ENCODE peak calls at places on chromosomes 6 and 20, in five cellular contexts. W is BE2C, V is HCT116, N is transverse colon, Y is AG10803. B is an unnamed sample.

GRCh38 chr6:114167583-114168576 is 174.9 kb downstream of the HS3ST5 start:
- DNase-seq in W (no peak), Y (no peak), V (no peak), N (no peak), B (no peak)

GRCh38 chr20:36385503-36385902 is 79.4 kb downstream of the DLGAP4 start:
- DNase-seq in V (no peak), W (no peak), Y (no peak), N (no peak), B (no peak)

GRCh38 chr6:46635462-46635861 is 17.2 kb downstream of the CYP39A1 start:
- DNase-seq in W (no peak), N (no peak), V (no peak), Y (no peak), B (no peak)

GRCh38 chr6:164757451-164757850 is 552.0 kb downstream of the C6orf118 start:
- DNase-seq in Y (no peak), N (no peak), W (no peak), V (no peak), B (no peak)

GRCh38 chr20:17721802-17722486 is 22.2 kb downstream of the BANF2 start:
- DNase-seq in W (no peak), V (peak), N (peak), Y (no peak), B (peak)

GRCh38 chr6:109075934-109076333 is 18.7 kb downstream of the SESN1 start:
- DNase-seq in V (no peak), N (no peak), W (no peak), Y (peak), B (no peak)

GRCh38 chr6:158285321-158285960 is 26.8 kb upstream of the TULP4 start:
- DNase-seq in W (no peak), Y (peak), V (no peak), N (no peak), B (peak)

GRCh38 chr6:9699890-9700289 is 715.0 kb downstream of the TFAP2A start:
- DNase-seq in V (no peak), Y (peak), W (no peak), N (no peak), B (no peak)

GRCh38 chr6:125432968-125433367 is 131.2 kb upstream of the HDDC2 start:
- DNase-seq in N (no peak), Y (no peak), V (no peak), W (no peak), B (no peak)

GRCh38 chr6:30397697-30398096 is 52.7 kb downstream of the RPP21 start:
- DNase-seq in Y (no peak), V (no peak), W (no peak), N (no peak), B (no peak)
- TF ChIP-seq CTCF in Y (no peak), V (no peak), W (no peak), N (no peak), B (no peak)

GRCh38 chr6:25193865-25194679 is 85.1 kb upstream of the CARMIL1 start:
- DNase-seq in W (no peak), V (no peak), N (no peak), Y (peak), B (no peak)
- H3K4me3 ChIP-seq in W (no peak), V (no peak), N (no peak), Y (no peak), B (no peak)

GRCh38 chr20:58647162-58647813 is 3.8 kb upstream of the STX16 start:
- DNase-seq in W (no peak), V (no peak), N (no peak), Y (no peak), B (no peak)
- TF ChIP-seq CTCF in W (no peak), V (no peak), N (no peak), Y (no peak), B (no peak)

GRCh38 chr6:27672113-27672799 is 199.4 kb upstream of the ZNF184 start:
- DNase-seq in V (peak), W (peak), Y (peak), N (peak), B (peak)

GRCh38 chr6:27668442-27669275 is 195.8 kb upstream of the ZNF184 start:
- DNase-seq in N (peak), V (peak), W (peak), Y (peak), B (peak)

GRCh38 chr6:27669278-27669797 is 196.4 kb upstream of the ZNF184 start:
- DNase-seq in N (no peak), Y (no peak), V (no peak), W (no peak), B (no peak)

GRCh38 chr6:27667651-27668441 is 194.9 kb upstream of the ZNF184 start:
- DNase-seq in W (no peak), V (no peak), Y (no peak), N (no peak), B (no peak)

GRCh38 chr6:27669798-27670301 is 196.9 kb upstream of the ZNF184 start:
- DNase-seq in V (no peak), W (no peak), Y (no peak), N (no peak), B (no peak)
- H3K4me3 ChIP-seq in V (no peak), W (peak), Y (peak), N (no peak), B (no peak)

GRCh38 chr6:131250121-131250520 is 114.9 kb downstream of the AKAP7 start:
- DNase-seq in V (no peak), Y (peak), N (peak), W (no peak), B (peak)
- TF ChIP-seq CTCF in V (no peak), Y (no peak), N (no peak), W (no peak), B (peak)

GRCh38 chr6:169723991-169724553 is at the start of gene PHF10:
- DNase-seq in Y (peak), W (peak), V (no peak), N (peak), B (peak)

GRCh38 chr6:169726963-169727362 is 2.7 kb upstream of the PHF10 start:
- DNase-seq in W (no peak), N (no peak), Y (no peak), V (no peak), B (no peak)

GRCh38 chr6:169725270-169726048 is 1.2 kb upstream of the PHF10 start:
- DNase-seq in W (peak), N (peak), Y (peak), V (no peak), B (peak)

GRCh38 chr6:169724554-169725269 is 412 bp upstream of the PHF10 start:
- DNase-seq in W (peak), N (peak), V (no peak), Y (peak), B (no peak)

GRCh38 chr6:169726049-169726400 is 1.7 kb upstream of the PHF10 start:
- DNase-seq in N (no peak), Y (no peak), W (no peak), V (no peak), B (no peak)
- H3K4me3 ChIP-seq in N (no peak), Y (no peak), W (peak), V (no peak), B (no peak)

DNA sequence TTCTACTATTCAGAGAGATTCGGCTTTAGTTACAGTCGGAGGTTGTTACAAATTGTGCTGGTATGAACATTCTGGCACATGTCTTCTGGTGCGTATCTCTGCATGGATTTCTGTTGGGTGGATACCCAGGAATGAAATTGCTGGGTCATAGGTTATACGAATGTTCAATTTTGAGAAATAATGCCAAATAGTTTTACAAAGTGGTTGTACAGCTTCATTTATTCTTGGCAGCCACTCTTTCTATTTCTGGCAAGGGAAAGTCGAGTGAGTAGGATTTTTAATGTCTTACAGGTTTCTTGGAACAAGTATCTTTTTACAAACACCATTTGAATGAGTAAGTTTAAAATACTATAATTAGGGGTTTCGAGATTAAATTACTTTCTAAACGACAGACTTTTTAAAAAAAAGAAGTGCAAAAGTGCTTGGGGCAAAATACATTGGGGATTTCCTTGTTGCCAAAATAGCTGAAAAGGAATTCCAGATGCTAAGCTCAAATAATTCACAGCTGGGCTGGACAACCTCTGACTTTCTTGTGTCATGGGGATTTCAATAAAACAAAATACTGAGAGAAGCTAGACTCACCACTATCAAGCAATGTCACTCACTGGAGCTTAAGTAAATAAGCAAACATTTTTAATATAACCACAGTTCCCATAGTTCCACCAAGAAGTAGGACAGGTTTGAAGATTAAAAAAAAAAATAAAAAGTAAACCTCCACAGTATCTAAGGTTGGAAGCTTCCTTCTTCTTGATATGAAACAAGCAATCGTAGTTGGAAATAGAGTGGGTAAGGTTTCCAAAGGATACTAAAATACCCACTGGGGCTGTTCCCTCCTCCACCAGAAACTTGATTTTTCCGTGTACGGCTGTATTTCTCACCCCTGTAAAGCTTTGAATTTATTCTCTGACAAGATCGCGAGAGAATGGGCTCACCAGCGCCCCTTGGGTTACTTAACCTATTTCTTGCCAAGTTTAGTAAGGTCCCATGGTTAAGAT is 21.6 kb upstream of the GFOD1 start:
- DNase-seq in Y (peak), N (no peak), W (no peak), V (no peak), B (peak)
- TF ChIP-seq CTCF in Y (no peak), N (no peak), W (no peak), V (no peak), B (no peak)

DNA sequence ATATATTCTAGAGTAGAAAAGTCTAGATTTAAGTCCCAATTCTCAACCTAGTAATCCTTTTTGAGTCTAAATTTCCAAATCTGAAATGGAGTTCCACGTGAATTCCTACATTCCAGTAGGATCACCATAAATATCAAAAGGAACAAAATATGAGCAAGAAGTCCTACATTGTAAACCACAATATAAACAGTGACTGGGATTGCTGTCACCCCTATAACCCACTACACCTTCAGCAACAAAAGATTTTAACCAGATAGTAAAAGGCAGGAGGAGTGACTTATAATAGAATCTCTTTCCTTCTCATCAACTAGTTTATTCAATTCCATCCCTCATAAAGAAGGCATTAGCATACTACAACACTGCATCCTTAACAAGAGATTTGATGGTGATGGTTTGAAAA is 210.6 kb downstream of the KIF16B start:
- DNase-seq in V (no peak), Y (no peak), N (no peak), W (no peak), B (no peak)
- H3K4me3 ChIP-seq in V (no peak), Y (no peak), N (no peak), W (no peak), B (no peak)

DNA sequence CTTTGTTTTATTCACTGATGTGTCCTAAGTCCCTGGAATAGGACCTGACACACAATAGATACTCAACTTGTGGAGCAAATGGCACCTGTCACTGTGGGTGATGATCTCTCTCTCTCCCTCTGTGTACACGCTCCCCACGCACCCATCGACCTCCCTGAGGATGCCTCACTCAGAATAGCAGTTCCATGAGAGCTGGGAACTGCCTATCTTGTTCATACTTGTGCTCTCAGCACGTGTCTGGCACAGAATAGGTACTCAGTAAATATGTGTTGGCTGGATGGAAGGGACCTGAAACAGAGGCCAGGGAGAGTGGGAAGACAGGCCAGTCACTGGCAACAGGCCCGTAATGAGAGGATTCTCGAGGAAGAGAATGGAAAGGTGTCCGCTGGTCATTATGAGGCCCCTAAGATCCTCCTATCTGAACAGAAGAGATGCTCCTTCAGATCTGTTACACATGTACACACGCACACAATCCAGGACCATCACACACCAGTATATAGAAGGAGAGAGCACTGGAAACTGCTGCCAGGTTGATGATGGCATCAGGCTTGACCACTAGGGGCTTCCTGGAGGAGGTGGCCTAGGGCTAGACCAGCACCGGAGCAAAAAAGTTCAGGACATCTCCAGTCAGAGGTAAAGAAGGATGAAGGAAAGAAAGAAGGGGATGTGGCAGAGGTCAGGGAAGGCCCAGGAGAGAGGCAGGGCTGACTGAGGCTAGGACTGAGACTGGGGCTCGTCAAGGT is 30.9 kb downstream of the VEGFA start:
- DNase-seq in Y (no peak), V (no peak), W (no peak), N (no peak), B (no peak)
- TF ChIP-seq CTCF in Y (no peak), V (no peak), W (peak), N (no peak), B (peak)

GRCh38 chr6:107293421-107293820 is 165.9 kb downstream of the PDSS2 start:
- DNase-seq in N (no peak), V (no peak), Y (no peak), W (no peak), B (no peak)
- H3K4me3 ChIP-seq in N (no peak), V (no peak), Y (no peak), W (peak), B (no peak)

B was measured in choroid plexus epithelial cell.